ENCODE peak calls at places on chromosomes 4 and X, in nine cellular contexts. One of them, this sample, is unnamed.

GRCh38 chr4:109818268-109818667 is 2.7 kb downstream of the GAR1 start:
- DNase-seq in Peyer's patch: no peak
- DNase-seq in AG04450: no peak
- DNase-seq in thoracic aorta: no peak
- DNase-seq in K562: no peak
- DNase-seq in pancreas: no peak
- DNase-seq in body of pancreas: no peak
- DNase-seq in CD8-positive, alpha-beta T cell: no peak
- DNase-seq in A549: no peak
- DNase-seq in this sample: no peak

GRCh38 chrX:38796926-38797325 is 4.3 kb upstream of the MID1IP1 start:
- DNase-seq in Peyer's patch: no peak
- DNase-seq in AG04450: no peak
- DNase-seq in thoracic aorta: no peak
- DNase-seq in K562: no peak
- DNase-seq in pancreas: no peak
- DNase-seq in body of pancreas: no peak
- DNase-seq in CD8-positive, alpha-beta T cell: no peak
- DNase-seq in A549: no peak
- DNase-seq in this sample: no peak

GRCh38 chr4:71958978-71959377 is 72.8 kb upstream of the NPFFR2 start:
- DNase-seq in Peyer's patch: no peak
- DNase-seq in AG04450: no peak
- DNase-seq in thoracic aorta: no peak
- DNase-seq in K562: no peak
- DNase-seq in pancreas: no peak
- DNase-seq in body of pancreas: no peak
- DNase-seq in CD8-positive, alpha-beta T cell: no peak
- DNase-seq in A549: no peak
- DNase-seq in this sample: no peak

GRCh38 chr4:138182838-138183426 is 59.2 kb downstream of the SLC7A11 start:
- DNase-seq in Peyer's patch: no peak
- DNase-seq in AG04450: peak
- DNase-seq in thoracic aorta: no peak
- DNase-seq in K562: peak
- DNase-seq in pancreas: no peak
- DNase-seq in body of pancreas: peak
- DNase-seq in CD8-positive, alpha-beta T cell: no peak
- DNase-seq in A549: peak
- DNase-seq in this sample: peak

GRCh38 chr4:147560632-147561031 is 56.6 kb upstream of the TMEM184C start:
- DNase-seq in Peyer's patch: no peak
- DNase-seq in AG04450: no peak
- DNase-seq in thoracic aorta: no peak
- DNase-seq in K562: no peak
- DNase-seq in pancreas: no peak
- DNase-seq in body of pancreas: no peak
- DNase-seq in CD8-positive, alpha-beta T cell: no peak
- DNase-seq in A549: no peak
- DNase-seq in this sample: no peak

GRCh38 chrX:97597954-97598353 is 714.2 kb downstream of the RPA4 start:
- DNase-seq in Peyer's patch: no peak
- DNase-seq in AG04450: no peak
- DNase-seq in thoracic aorta: no peak
- DNase-seq in K562: no peak
- DNase-seq in pancreas: no peak
- DNase-seq in body of pancreas: no peak
- DNase-seq in CD8-positive, alpha-beta T cell: no peak
- DNase-seq in A549: no peak
- DNase-seq in this sample: peak

GRCh38 chrX:115177941-115178340 is 11.3 kb upstream of the RBMXL3 start:
- DNase-seq in Peyer's patch: no peak
- DNase-seq in AG04450: peak
- DNase-seq in thoracic aorta: no peak
- DNase-seq in K562: no peak
- DNase-seq in pancreas: no peak
- DNase-seq in body of pancreas: no peak
- DNase-seq in CD8-positive, alpha-beta T cell: no peak
- DNase-seq in A549: no peak
- DNase-seq in this sample: no peak

GRCh38 chrX:103556941-103557340 is 28.4 kb upstream of the TCEAL4 start:
- DNase-seq in Peyer's patch: no peak
- DNase-seq in AG04450: no peak
- DNase-seq in thoracic aorta: no peak
- DNase-seq in K562: no peak
- DNase-seq in pancreas: no peak
- DNase-seq in body of pancreas: peak
- DNase-seq in CD8-positive, alpha-beta T cell: no peak
- DNase-seq in A549: no peak
- DNase-seq in this sample: no peak

GRCh38 chr4:148901075-148901705 is 459.0 kb upstream of the NR3C2 start:
- DNase-seq in Peyer's patch: no peak
- DNase-seq in AG04450: no peak
- DNase-seq in thoracic aorta: no peak
- DNase-seq in K562: no peak
- DNase-seq in pancreas: no peak
- DNase-seq in body of pancreas: no peak
- DNase-seq in CD8-positive, alpha-beta T cell: no peak
- DNase-seq in A549: no peak
- DNase-seq in this sample: no peak

GRCh38 chr4:163598489-163598888 is 104.0 kb downstream of the TMA16 start:
- DNase-seq in Peyer's patch: no peak
- DNase-seq in AG04450: no peak
- DNase-seq in thoracic aorta: no peak
- DNase-seq in K562: no peak
- DNase-seq in pancreas: no peak
- DNase-seq in body of pancreas: no peak
- DNase-seq in CD8-positive, alpha-beta T cell: no peak
- DNase-seq in A549: no peak
- DNase-seq in this sample: no peak
- H3K4me3 ChIP-seq in Peyer's patch: no peak
- H3K4me3 ChIP-seq in AG04450: no peak
- H3K4me3 ChIP-seq in thoracic aorta: no peak
- H3K4me3 ChIP-seq in K562: no peak
- H3K4me3 ChIP-seq in pancreas: no peak
- H3K4me3 ChIP-seq in body of pancreas: no peak
- H3K4me3 ChIP-seq in CD8-positive, alpha-beta T cell: no peak
- H3K4me3 ChIP-seq in A549: no peak
- H3K4me3 ChIP-seq in this sample: no peak

GRCh38 chr4:83208371-83208770 is 76.2 kb downstream of the COQ2 start:
- DNase-seq in Peyer's patch: no peak
- DNase-seq in AG04450: no peak
- DNase-seq in thoracic aorta: no peak
- DNase-seq in K562: no peak
- DNase-seq in pancreas: no peak
- DNase-seq in body of pancreas: no peak
- DNase-seq in CD8-positive, alpha-beta T cell: no peak
- DNase-seq in A549: peak
- DNase-seq in this sample: no peak

GRCh38 chr4:83208776-83209365 is 75.7 kb downstream of the COQ2 start:
- DNase-seq in Peyer's patch: no peak
- DNase-seq in AG04450: no peak
- DNase-seq in thoracic aorta: no peak
- DNase-seq in K562: no peak
- DNase-seq in pancreas: no peak
- DNase-seq in body of pancreas: no peak
- DNase-seq in CD8-positive, alpha-beta T cell: no peak
- DNase-seq in A549: peak
- DNase-seq in this sample: no peak

GRCh38 chr4:83214079-83214478 is 70.5 kb downstream of the COQ2 start:
- DNase-seq in Peyer's patch: no peak
- DNase-seq in AG04450: no peak
- DNase-seq in thoracic aorta: no peak
- DNase-seq in K562: no peak
- DNase-seq in pancreas: no peak
- DNase-seq in body of pancreas: no peak
- DNase-seq in CD8-positive, alpha-beta T cell: no peak
- DNase-seq in A549: no peak
- DNase-seq in this sample: no peak

GRCh38 chr4:83213640-83214039 is 71.0 kb downstream of the COQ2 start:
- DNase-seq in Peyer's patch: no peak
- DNase-seq in AG04450: no peak
- DNase-seq in thoracic aorta: no peak
- DNase-seq in K562: no peak
- DNase-seq in pancreas: no peak
- DNase-seq in body of pancreas: no peak
- DNase-seq in CD8-positive, alpha-beta T cell: no peak
- DNase-seq in A549: no peak
- DNase-seq in this sample: no peak

GRCh38 chr4:83212041-83212851 is 72.4 kb downstream of the COQ2 start:
- DNase-seq in Peyer's patch: no peak
- DNase-seq in AG04450: no peak
- DNase-seq in thoracic aorta: no peak
- DNase-seq in K562: no peak
- DNase-seq in pancreas: peak
- DNase-seq in body of pancreas: peak
- DNase-seq in CD8-positive, alpha-beta T cell: peak
- DNase-seq in A549: no peak
- DNase-seq in this sample: peak
- H3K27ac ChIP-seq in Peyer's patch: peak
- H3K27ac ChIP-seq in AG04450: no peak
- H3K27ac ChIP-seq in thoracic aorta: no peak
- H3K27ac ChIP-seq in K562: no peak
- H3K27ac ChIP-seq in pancreas: no peak
- H3K27ac ChIP-seq in body of pancreas: no peak
- H3K27ac ChIP-seq in CD8-positive, alpha-beta T cell: peak
- H3K27ac ChIP-seq in A549: peak
- H3K27ac ChIP-seq in this sample: peak

GRCh38 chrX:40996886-40997530 is 88.2 kb upstream of the USP9X start:
- DNase-seq in Peyer's patch: no peak
- DNase-seq in AG04450: no peak
- DNase-seq in thoracic aorta: no peak
- DNase-seq in K562: peak
- DNase-seq in pancreas: no peak
- DNase-seq in body of pancreas: no peak
- DNase-seq in CD8-positive, alpha-beta T cell: no peak
- DNase-seq in A549: peak
- DNase-seq in this sample: peak
- H3K4me3 ChIP-seq in Peyer's patch: no peak
- H3K4me3 ChIP-seq in AG04450: no peak
- H3K4me3 ChIP-seq in thoracic aorta: peak
- H3K4me3 ChIP-seq in K562: peak
- H3K4me3 ChIP-seq in pancreas: no peak
- H3K4me3 ChIP-seq in body of pancreas: no peak
- H3K4me3 ChIP-seq in CD8-positive, alpha-beta T cell: no peak
- H3K4me3 ChIP-seq in A549: no peak
- H3K4me3 ChIP-seq in this sample: no peak

DNA sequence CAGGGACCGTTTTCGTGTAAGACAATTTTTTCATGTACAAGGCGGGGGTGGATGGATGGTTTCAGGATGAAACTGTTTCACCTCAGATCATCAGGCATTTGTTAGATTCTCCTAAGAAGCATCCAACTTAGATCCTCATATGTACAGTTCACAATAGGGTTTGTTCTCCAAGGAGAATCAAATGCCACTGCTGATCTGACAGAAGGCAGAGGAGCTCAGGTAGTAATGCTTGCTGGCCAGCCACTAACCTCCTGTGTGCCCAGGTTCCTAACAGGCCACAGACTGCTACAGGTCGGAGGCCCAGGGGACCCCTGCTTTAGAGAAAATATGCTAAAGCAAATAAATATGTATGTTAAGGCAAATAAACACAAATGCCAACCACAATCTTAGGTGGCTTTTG is 61.3 kb downstream of the PPP3CA start:
- DNase-seq in Peyer's patch: no peak
- DNase-seq in AG04450: no peak
- DNase-seq in thoracic aorta: no peak
- DNase-seq in K562: no peak
- DNase-seq in pancreas: no peak
- DNase-seq in body of pancreas: no peak
- DNase-seq in CD8-positive, alpha-beta T cell: no peak
- DNase-seq in A549: no peak
- DNase-seq in this sample: no peak
- H3K27ac ChIP-seq in Peyer's patch: no peak
- H3K27ac ChIP-seq in AG04450: no peak
- H3K27ac ChIP-seq in thoracic aorta: no peak
- H3K27ac ChIP-seq in K562: no peak
- H3K27ac ChIP-seq in pancreas: no peak
- H3K27ac ChIP-seq in body of pancreas: peak
- H3K27ac ChIP-seq in CD8-positive, alpha-beta T cell: no peak
- H3K27ac ChIP-seq in A549: no peak
- H3K27ac ChIP-seq in this sample: no peak

GRCh38 chr4:153603835-153604234 is 80.2 kb upstream of the TLR2 start:
- DNase-seq in Peyer's patch: no peak
- DNase-seq in AG04450: no peak
- DNase-seq in thoracic aorta: no peak
- DNase-seq in K562: no peak
- DNase-seq in pancreas: no peak
- DNase-seq in body of pancreas: no peak
- DNase-seq in CD8-positive, alpha-beta T cell: no peak
- DNase-seq in A549: no peak
- DNase-seq in this sample: no peak
- H3K4me3 ChIP-seq in Peyer's patch: no peak
- H3K4me3 ChIP-seq in AG04450: no peak
- H3K4me3 ChIP-seq in thoracic aorta: no peak
- H3K4me3 ChIP-seq in K562: no peak
- H3K4me3 ChIP-seq in pancreas: no peak
- H3K4me3 ChIP-seq in body of pancreas: no peak
- H3K4me3 ChIP-seq in CD8-positive, alpha-beta T cell: no peak
- H3K4me3 ChIP-seq in A549: no peak
- H3K4me3 ChIP-seq in this sample: no peak

GRCh38 chr4:94603170-94603747 is 151.5 kb downstream of the PDLIM5 start:
- DNase-seq in Peyer's patch: no peak
- DNase-seq in AG04450: peak
- DNase-seq in thoracic aorta: peak
- DNase-seq in K562: no peak
- DNase-seq in pancreas: no peak
- DNase-seq in body of pancreas: no peak
- DNase-seq in CD8-positive, alpha-beta T cell: no peak
- DNase-seq in A549: no peak
- DNase-seq in this sample: no peak
- H3K27ac ChIP-seq in Peyer's patch: no peak
- H3K27ac ChIP-seq in AG04450: no peak
- H3K27ac ChIP-seq in thoracic aorta: peak
- H3K27ac ChIP-seq in K562: no peak
- H3K27ac ChIP-seq in pancreas: no peak
- H3K27ac ChIP-seq in body of pancreas: no peak
- H3K27ac ChIP-seq in CD8-positive, alpha-beta T cell: no peak
- H3K27ac ChIP-seq in A549: peak
- H3K27ac ChIP-seq in this sample: no peak

This sample was measured in CD4-positive, CD25-positive, alpha-beta regulatory T cell.